ENCODE peak calls at places on chromosomes 11 and 22, in seven cellular contexts. Y, A, C, W, F, V and B are unnamed samples.

GRCh38 chr22:29716814-29717213 is 3.0 kb upstream of the CABP7 start:
- DNase-seq in Y (peak), A (no peak), C (no peak), W (peak), F (no peak), V (peak), B (no peak)

GRCh38 chr11:23976776-23977380 is 520.0 kb upstream of the LUZP2 start:
- DNase-seq in Y (peak), A (no peak), C (peak), W (peak), F (peak), V (no peak), B (no peak)

GRCh38 chr11:86938203-86938899 is 16.8 kb downstream of the FZD4 start:
- DNase-seq in Y (no peak), A (no peak), C (no peak), W (no peak), F (no peak), V (no peak), B (no peak)

GRCh38 chr11:121552160-121552559 is 99.4 kb upstream of the SORL1-AS1 start:
- DNase-seq in Y (no peak), A (no peak), C (no peak), W (no peak), F (no peak), V (no peak), B (no peak)

GRCh38 chr11:10906521-10906920 is 48.7 kb upstream of the ZBED5 start:
- DNase-seq in Y (no peak), A (no peak), C (no peak), W (peak), F (no peak), V (no peak), B (no peak)

GRCh38 chr11:130300567-130300966 is 14.2 kb downstream of the ZBTB44 start:
- DNase-seq in Y (no peak), A (no peak), C (no peak), W (no peak), F (no peak), V (peak), B (peak)

GRCh38 chr11:118343981-118344521 is at the start of gene CD3G:
- DNase-seq in Y (no peak), A (no peak), C (no peak), W (no peak), F (no peak), V (no peak), B (no peak)

GRCh38 chr11:31830406-31830805 is 19.3 kb upstream of the PAX6 start:
- DNase-seq in Y (no peak), A (no peak), C (no peak), W (no peak), F (no peak), V (no peak), B (no peak)

GRCh38 chr22:30866811-30867271 is 101.7 kb downstream of the MORC2 start:
- DNase-seq in Y (no peak), A (peak), C (no peak), W (no peak), F (no peak), V (peak), B (no peak)

GRCh38 chr11:16945671-16946469 is 68.3 kb downstream of the PLEKHA7 start:
- DNase-seq in Y (peak), A (peak), C (no peak), W (peak), F (peak), V (peak), B (peak)

GRCh38 chr11:79336740-79337517 is 103.9 kb downstream of the TENM4 start:
- DNase-seq in Y (no peak), A (no peak), C (no peak), W (peak), F (no peak), V (no peak), B (no peak)